ENCODE peak calls at places on chromosome 19, in nine cellular contexts. A is endothelial cell of umbilical vein; M is fibroblast of lung; W is RWPE1; Q is naive thymus-derived CD4-positive, alpha-beta T cell; J is GM23248; Y is thoracic aorta; I is GM12878; T is aorta. Z is an unnamed sample.

GRCh38 chr19:16330368-16330801 is 5.8 kb downstream of the KLF2 start:
- DNase-seq in A (peak), M (peak), W (peak), Q (peak), J (peak), Y (peak), I (no peak), T (peak), Z (peak)

GRCh38 chr19:4057913-4058695 is 8.6 kb downstream of the ZBTB7A start:
- DNase-seq in A (peak), M (peak), W (peak), Q (no peak), J (peak), Y (peak), I (no peak), T (peak), Z (no peak)

GRCh38 chr19:42516771-42517170 is 11.5 kb downstream of the CEACAM1 start:
- DNase-seq in A (no peak), M (no peak), W (no peak), Q (no peak), J (no peak), Y (no peak), I (no peak), T (no peak), Z (no peak)

GRCh38 chr19:1363599-1363998 is 20.1 kb upstream of the NDUFS7 start:
- DNase-seq in A (no peak), M (no peak), W (no peak), Q (no peak), J (no peak), Y (no peak), I (no peak), T (no peak), Z (no peak)

GRCh38 chr19:49592486-49593232 is 1.7 kb downstream of the PRR12 start:
- DNase-seq in A (no peak), M (no peak), W (peak), Q (peak), J (peak), Y (no peak), I (no peak), T (no peak), Z (no peak)

GRCh38 chr19:32966750-32967149 is 5.0 kb downstream of the CEP89 start:
- DNase-seq in A (no peak), M (no peak), W (no peak), Q (no peak), J (no peak), Y (no peak), I (no peak), T (no peak), Z (no peak)

GRCh38 chr19:49786432-49786831 is 19.6 kb downstream of the AP2A1 start:
- DNase-seq in A (no peak), M (peak), W (peak), Q (no peak), J (peak), Y (no peak), I (no peak), T (no peak), Z (no peak)

GRCh38 chr19:51110666-51110971 is 2.4 kb upstream of the CTU1 start:
- DNase-seq in A (no peak), M (no peak), W (no peak), Q (no peak), J (no peak), Y (no peak), I (no peak), T (no peak), Z (no peak)

GRCh38 chr19:55152017-55152416 is 3.0 kb upstream of the TNNT1 start:
- DNase-seq in A (no peak), M (no peak), W (no peak), Q (no peak), J (no peak), Y (no peak), I (no peak), T (no peak), Z (no peak)

GRCh38 chr19:7257148-7258041 is 36.8 kb downstream of the INSR start:
- DNase-seq in A (peak), M (peak), W (peak), Q (no peak), J (peak), Y (peak), I (no peak), T (peak), Z (peak)

GRCh38 chr19:51456541-51457290 is 1.5 kb downstream of the SIGLEC8 start:
- DNase-seq in A (no peak), M (no peak), W (no peak), Q (no peak), J (no peak), Y (no peak), I (no peak), T (no peak), Z (no peak)

GRCh38 chr19:56806639-56807038 is 33.9 kb downstream of the PEG3 start:
- DNase-seq in A (no peak), M (no peak), W (no peak), Q (no peak), J (no peak), Y (no peak), I (no peak), T (no peak), Z (no peak)

GRCh38 chr19:13154241-13154778 is 4.1 kb downstream of the IER2 start:
- DNase-seq in A (peak), M (peak), W (peak), Q (peak), J (peak), Y (peak), I (no peak), T (peak), Z (no peak)

GRCh38 chr19:6930190-6930589 is 42.8 kb downstream of the ADGRE1 start:
- DNase-seq in A (no peak), M (no peak), W (no peak), Q (no peak), J (no peak), Y (no peak), I (no peak), T (no peak), Z (no peak)

GRCh38 chr19:15025237-15025636 is 24.0 kb upstream of the CASP14 start:
- DNase-seq in A (no peak), M (no peak), W (peak), Q (no peak), J (no peak), Y (no peak), I (no peak), T (no peak), Z (no peak)

GRCh38 chr19:52007436-52007804 is 591 bp downstream of the ZNF615 start:
- DNase-seq in A (no peak), M (peak), W (peak), Q (no peak), J (peak), Y (no peak), I (no peak), T (no peak), Z (no peak)

GRCh38 chr19:11064831-11065303 is 24.4 kb upstream of the LDLR start:
- DNase-seq in A (no peak), M (peak), W (peak), Q (no peak), J (peak), Y (no peak), I (no peak), T (no peak), Z (no peak)

GRCh38 chr19:14337510-14337909 is 43.7 kb upstream of the ADGRE5 start:
- DNase-seq in A (peak), M (no peak), W (peak), Q (no peak), J (peak), Y (no peak), I (no peak), T (no peak), Z (no peak)

GRCh38 chr19:1066251-1066747 is 668 bp upstream of the ARHGAP45 start:
- DNase-seq in A (no peak), M (no peak), W (no peak), Q (peak), J (no peak), Y (no peak), I (no peak), T (peak), Z (no peak)

GRCh38 chr19:3146677-3147100 is 10.9 kb downstream of the GNA15 start:
- DNase-seq in A (no peak), M (no peak), W (no peak), Q (peak), J (no peak), Y (no peak), I (no peak), T (peak), Z (no peak)

GRCh38 chr19:35273686-35274259 is 5.0 kb downstream of the USF2 start:
- DNase-seq in A (no peak), M (no peak), W (no peak), Q (no peak), J (no peak), Y (no peak), I (no peak), T (no peak), Z (no peak)

GRCh38 chr19:51094696-51095279 is 12.1 kb upstream of the KLK14 start:
- DNase-seq in A (peak), M (no peak), W (peak), Q (no peak), J (peak), Y (no peak), I (no peak), T (peak), Z (no peak)

GRCh38 chr19:7145494-7145893 is 76.0 kb downstream of the ZNF557 start:
- DNase-seq in A (no peak), M (no peak), W (no peak), Q (no peak), J (no peak), Y (no peak), I (no peak), T (no peak), Z (peak)

GRCh38 chr19:37718357-37718756 is 1.2 kb downstream of the ZNF607 start:
- DNase-seq in A (no peak), M (no peak), W (no peak), Q (no peak), J (no peak), Y (no peak), I (no peak), T (no peak), Z (no peak)

GRCh38 chr19:45879055-45879454 is 6.9 kb downstream of the IRF2BP1 start:
- DNase-seq in A (no peak), M (no peak), W (no peak), Q (no peak), J (no peak), Y (no peak), I (no peak), T (no peak), Z (no peak)

GRCh38 chr19:6038634-6039405 is 60.9 kb upstream of the RANBP3 start:
- DNase-seq in A (no peak), M (no peak), W (no peak), Q (no peak), J (no peak), Y (no peak), I (peak), T (no peak), Z (no peak)

GRCh38 chr19:41416194-41416674 is 10.9 kb downstream of the B3GNT8 start:
- DNase-seq in A (no peak), M (no peak), W (peak), Q (no peak), J (no peak), Y (no peak), I (no peak), T (no peak), Z (no peak)

GRCh38 chr19:4775627-4776152 is 15.8 kb upstream of the FEM1A start:
- DNase-seq in A (no peak), M (no peak), W (no peak), Q (no peak), J (no peak), Y (no peak), I (no peak), T (no peak), Z (no peak)

GRCh38 chr19:51792932-51793331 is 2.0 kb upstream of the FPR3 start:
- DNase-seq in A (no peak), M (no peak), W (no peak), Q (no peak), J (no peak), Y (no peak), I (no peak), T (no peak), Z (no peak)

GRCh38 chr19:14505488-14506239 is 9.7 kb upstream of the GIPC1 start:
- DNase-seq in A (peak), M (peak), W (peak), Q (peak), J (peak), Y (no peak), I (no peak), T (peak), Z (peak)

GRCh38 chr19:13045812-13046211 is 50.5 kb downstream of the NFIX start:
- DNase-seq in A (no peak), M (no peak), W (no peak), Q (no peak), J (no peak), Y (no peak), I (no peak), T (no peak), Z (no peak)

GRCh38 chr19:8343483-8343844 is 402 bp upstream of the KANK3 start:
- DNase-seq in A (no peak), M (no peak), W (no peak), Q (no peak), J (no peak), Y (no peak), I (no peak), T (no peak), Z (no peak)

GRCh38 chr19:8342684-8343482 is at the start of gene KANK3:
- DNase-seq in A (peak), M (peak), W (peak), Q (peak), J (peak), Y (peak), I (peak), T (peak), Z (peak)

GRCh38 chr19:8340341-8341096 is 2.5 kb downstream of the KANK3 start:
- DNase-seq in A (peak), M (no peak), W (no peak), Q (no peak), J (no peak), Y (no peak), I (no peak), T (no peak), Z (no peak)

GRCh38 chr19:8338835-8339234 is 4.2 kb downstream of the KANK3 start:
- DNase-seq in A (no peak), M (no peak), W (no peak), Q (no peak), J (no peak), Y (no peak), I (no peak), T (no peak), Z (no peak)

DNA sequence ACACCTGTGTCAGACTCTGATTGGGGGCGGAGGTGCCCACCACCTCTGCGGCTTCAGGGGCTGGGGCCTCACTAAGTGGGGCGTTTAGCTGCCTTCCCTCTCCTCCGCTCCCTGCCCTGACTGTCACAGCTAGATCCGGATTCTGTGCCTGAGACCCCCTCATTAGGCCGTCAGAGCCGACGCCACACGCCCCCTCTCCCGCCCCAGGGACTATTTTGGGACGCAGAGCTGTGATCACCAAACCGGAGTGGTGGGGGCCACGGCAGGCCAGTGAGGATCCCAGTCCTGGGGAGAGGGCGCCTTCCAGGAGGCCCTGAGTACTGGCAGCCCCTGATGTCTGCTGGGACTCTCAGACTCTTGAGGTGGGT is 762 bp downstream of the KANK3 start:
- DNase-seq in A (no peak), M (no peak), W (no peak), Q (no peak), J (no peak), Y (no peak), I (no peak), T (no peak), Z (no peak)
- H3K27ac ChIP-seq in A (peak), M (no peak), W (no peak), Q (no peak), J (no peak), Y (no peak), I (no peak), T (no peak), Z (no peak)

GRCh38 chr19:46952874-46953273 is 66.8 kb upstream of the NPAS1 start:
- DNase-seq in A (no peak), M (no peak), W (no peak), Q (no peak), J (no peak), Y (no peak), I (no peak), T (no peak), Z (no peak)
- H3K27ac ChIP-seq in A (no peak), M (no peak), W (no peak), Q (no peak), J (peak), Y (no peak), I (no peak), T (no peak), Z (no peak)

GRCh38 chr19:29815231-29815630 is 3.4 kb downstream of the CCNE1 start:
- DNase-seq in A (no peak), M (no peak), W (no peak), Q (no peak), J (no peak), Y (no peak), I (peak), T (peak), Z (no peak)
- H3K27ac ChIP-seq in A (no peak), M (no peak), W (no peak), Q (no peak), J (no peak), Y (no peak), I (peak), T (no peak), Z (no peak)

GRCh38 chr19:27846944-27847343 is 1366.0 kb downstream of the UQCRFS1 start:
- DNase-seq in A (no peak), M (no peak), W (no peak), Q (no peak), J (no peak), Y (no peak), I (no peak), T (no peak), Z (no peak)

GRCh38 chr19:27843861-27844260 is 1369.1 kb downstream of the UQCRFS1 start:
- DNase-seq in A (no peak), M (no peak), W (no peak), Q (no peak), J (no peak), Y (no peak), I (no peak), T (no peak), Z (no peak)

DNA sequence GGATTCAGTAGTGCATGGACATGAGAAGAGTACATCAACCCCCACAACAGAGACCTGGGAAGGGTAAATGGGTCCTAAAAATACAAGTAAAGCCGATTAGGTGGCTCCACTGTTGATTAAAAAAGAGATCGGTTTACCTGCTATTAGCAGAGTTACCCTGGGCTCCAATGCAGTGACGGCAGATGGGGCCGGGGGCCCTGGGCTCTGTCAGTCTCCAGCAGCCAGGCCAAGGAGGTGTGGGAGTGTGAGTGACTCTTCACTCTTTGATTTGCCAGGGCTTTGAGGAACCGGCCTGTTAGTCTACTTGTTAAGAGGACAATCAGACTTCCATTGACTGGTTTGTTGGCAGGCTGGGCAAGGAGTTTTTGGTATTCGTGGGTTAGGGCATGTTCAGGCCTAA is 1368.7 kb downstream of the UQCRFS1 start:
- DNase-seq in A (no peak), M (no peak), W (no peak), Q (no peak), J (no peak), Y (no peak), I (no peak), T (no peak), Z (no peak)
- H3K27ac ChIP-seq in A (no peak), M (no peak), W (no peak), Q (no peak), J (no peak), Y (no peak), I (no peak), T (no peak), Z (no peak)

GRCh38 chr19:58304748-58305064 is 471 bp upstream of the ERVK3-1 start:
- DNase-seq in A (no peak), M (no peak), W (no peak), Q (no peak), J (no peak), Y (no peak), I (no peak), T (no peak), Z (no peak)
- H3K27ac ChIP-seq in A (peak), M (peak), W (peak), Q (peak), J (peak), Y (peak), I (peak), T (no peak), Z (peak)

GRCh38 chr19:43594081-43594697 is 1.7 kb downstream of the IRGQ start:
- DNase-seq in A (no peak), M (no peak), W (no peak), Q (no peak), J (no peak), Y (no peak), I (no peak), T (no peak), Z (no peak)
- H3K27ac ChIP-seq in A (no peak), M (no peak), W (peak), Q (peak), J (peak), Y (peak), I (no peak), T (no peak), Z (no peak)

GRCh38 chr19:17794412-17794730 is 567 bp upstream of the B3GNT3 start:
- DNase-seq in A (no peak), M (no peak), W (no peak), Q (no peak), J (no peak), Y (no peak), I (no peak), T (no peak), Z (no peak)
- H3K27ac ChIP-seq in A (no peak), M (no peak), W (no peak), Q (peak), J (no peak), Y (no peak), I (no peak), T (no peak), Z (peak)

GRCh38 chr19:19444694-19445155 is 39.2 kb downstream of the GATAD2A start:
- DNase-seq in A (no peak), M (peak), W (no peak), Q (no peak), J (peak), Y (no peak), I (no peak), T (no peak), Z (no peak)
- H3K27ac ChIP-seq in A (no peak), M (peak), W (peak), Q (peak), J (peak), Y (peak), I (peak), T (peak), Z (peak)

GRCh38 chr19:30718728-30719127 is 346.5 kb downstream of the ZNF536 start:
- DNase-seq in A (no peak), M (no peak), W (peak), Q (no peak), J (no peak), Y (no peak), I (no peak), T (no peak), Z (no peak)

GRCh38 chr19:30719189-30719990 is 347.2 kb downstream of the ZNF536 start:
- DNase-seq in A (no peak), M (peak), W (peak), Q (no peak), J (peak), Y (no peak), I (no peak), T (peak), Z (no peak)

GRCh38 chr19:30722236-30722635 is 350.1 kb downstream of the ZNF536 start:
- DNase-seq in A (no peak), M (no peak), W (no peak), Q (no peak), J (no peak), Y (no peak), I (no peak), T (no peak), Z (no peak)

GRCh38 chr19:30718014-30718413 is 345.8 kb downstream of the ZNF536 start:
- DNase-seq in A (no peak), M (no peak), W (no peak), Q (no peak), J (no peak), Y (no peak), I (no peak), T (no peak), Z (no peak)

GRCh38 chr19:30719991-30720329 is 347.8 kb downstream of the ZNF536 start:
- DNase-seq in A (no peak), M (no peak), W (peak), Q (no peak), J (peak), Y (no peak), I (no peak), T (no peak), Z (no peak)
- H3K27ac ChIP-seq in A (no peak), M (no peak), W (peak), Q (no peak), J (no peak), Y (no peak), I (no peak), T (no peak), Z (no peak)